ENCODE peak calls at places on chromosomes 16 and 17, in seven cellular contexts. A is body of pancreas; F is CD4-positive, alpha-beta memory T cell; W is adrenal gland; Z is osteoblast; N is cardiac muscle cell; D is aorta. C is an unnamed sample. For H3K4me1, the result is how much of the 10 kb centered on the place peaks cover.

GRCh38 chr16:66851166-66851964 is 7.2 kb downstream of the CA7 start:
- DNase-seq in A (no peak), Z (no peak), D (peak), F (no peak), N (no peak), W (no peak), C (no peak)

GRCh38 chr16:28531777-28532744 is 6.7 kb downstream of the NUPR1 start:
- DNase-seq in F (no peak), W (peak), D (peak), Z (no peak), N (peak), A (peak), C (peak)

GRCh38 chr16:85793662-85794298 is 5.6 kb downstream of the EMC8 start:
- DNase-seq in N (no peak), D (no peak), F (no peak), A (no peak), Z (no peak), W (no peak), C (no peak)

GRCh38 chr17:61583242-61583641 is 7.8 kb downstream of the NACA2 start:
- DNase-seq in Z (peak), F (no peak), N (peak), D (no peak), W (no peak), A (no peak), C (no peak)

GRCh38 chr17:11296994-11297393 is 56.0 kb downstream of the SHISA6 start:
- DNase-seq in F (no peak), A (no peak), D (no peak), W (no peak), N (no peak), Z (no peak), C (no peak)

GRCh38 chr17:4858068-4858879 is 25.1 kb downstream of the MINK1 start:
- DNase-seq in W (no peak), Z (peak), A (no peak), N (peak), D (no peak), F (no peak), C (no peak)

GRCh38 chr16:53913920-53914319 is 210.0 kb downstream of the FTO start:
- DNase-seq in A (no peak), D (no peak), N (no peak), W (peak), F (no peak), Z (no peak), C (no peak)

GRCh38 chr16:79009911-79010310 is 590.6 kb downstream of the MAF start:
- DNase-seq in W (no peak), Z (no peak), A (no peak), N (no peak), D (no peak), F (no peak), C (no peak)

GRCh38 chr16:49492896-49493620 is 119.5 kb downstream of the C16orf78 start:
- DNase-seq in Z (peak), N (no peak), A (no peak), D (peak), W (no peak), F (no peak), C (peak)

GRCh38 chr16:86222965-86223551 is 287.3 kb upstream of the FOXF1 start:
- DNase-seq in A (no peak), Z (peak), D (no peak), F (no peak), W (no peak), N (peak), C (no peak)

GRCh38 chr16:48041861-48042435 is 113.8 kb downstream of the ABCC12 start:
- DNase-seq in F (no peak), W (no peak), A (no peak), Z (no peak), D (no peak), N (no peak), C (no peak)

GRCh38 chr17:7989781-7990655 is 12.4 kb upstream of the GUCY2D start:
- DNase-seq in D (peak), A (peak), F (peak), Z (peak), N (peak), W (peak), C (peak)

GRCh38 chr17:16415031-16415924 is at the start of gene TRPV2:
- DNase-seq in D (no peak), A (peak), Z (peak), F (peak), N (no peak), W (peak), C (peak)
- H3K4me1 ChIP-seq in D (under half), A (under half), Z (under half), F (half or more), N (under half), W (under half), C (under half)

GRCh38 chr17:79942591-79943353 is 92.9 kb downstream of the TBC1D16 start:
- DNase-seq in D (peak), W (no peak), A (peak), N (peak), Z (peak), F (no peak), C (peak)
- H3K4me1 ChIP-seq in D (under half), W (under half), A (under half), N (under half), Z (under half), F (under half), C (under half)

GRCh38 chr17:30997842-30998241 is 27.0 kb downstream of the RNF135 start:
- DNase-seq in D (no peak), F (no peak), N (no peak), A (no peak), Z (no peak), W (no peak), C (no peak)

GRCh38 chr17:30992551-30992950 is 21.7 kb downstream of the RNF135 start:
- DNase-seq in N (no peak), A (no peak), W (no peak), Z (no peak), D (no peak), F (no peak), C (no peak)

GRCh38 chr17:30995347-30995746 is 24.5 kb downstream of the RNF135 start:
- DNase-seq in A (no peak), N (no peak), Z (no peak), D (no peak), W (no peak), F (no peak), C (no peak)

GRCh38 chr17:30996481-30996880 is 25.6 kb downstream of the RNF135 start:
- DNase-seq in A (no peak), Z (no peak), N (no peak), W (no peak), D (no peak), F (no peak), C (no peak)

GRCh38 chr17:30997270-30997669 is 26.4 kb downstream of the RNF135 start:
- DNase-seq in W (no peak), N (no peak), Z (no peak), D (no peak), F (no peak), A (no peak), C (no peak)
- H3K4me1 ChIP-seq in W (under half), N (under half), Z (under half), D (under half), F (under half), A (under half), C (under half)

GRCh38 chr16:2095918-2096582 is 39.6 kb downstream of the PKD1 start:
- DNase-seq in F (no peak), A (no peak), W (no peak), D (no peak), Z (peak), N (no peak), C (no peak)
- H3K4me1 ChIP-seq in F (under half), A (under half), W (under half), D (under half), Z (under half), N (under half), C (under half)